ENCODE peak calls at places on chromosomes 3 and 15, in five cellular contexts. T, U, C, D and L are unnamed samples.

GRCh38 chr3:111282024-111282423 is 210.4 kb downstream of the NECTIN3 start:
- DNase-seq in C (no peak), T (no peak), U (no peak), D (no peak), L (no peak)

GRCh38 chr3:38662544-38662943 is 13.1 kb upstream of the SCN5A start:
- DNase-seq in D (no peak), U (no peak), T (no peak), C (peak; percentile 62), L (no peak)

GRCh38 chr15:38374477-38374876 is 79.5 kb upstream of the FAM98B start:
- DNase-seq in C (no peak), T (no peak), D (no peak), U (no peak), L (no peak)

GRCh38 chr3:147119346-147119745 is 287.0 kb downstream of the ZIC4 start:
- DNase-seq in C (no peak), D (no peak), U (no peak), T (no peak), L (no peak)

GRCh38 chr3:183134844-183135243 is 27.7 kb downstream of the LAMP3 start:
- DNase-seq in D (no peak), U (no peak), C (no peak), T (no peak), L (no peak)

GRCh38 chr15:55260562-55261131 is 29.0 kb downstream of the RAB27A start:
- DNase-seq in U (no peak), T (no peak), C (no peak), D (no peak), L (no peak)

GRCh38 chr3:65971281-65972252 is 67.2 kb downstream of the MAGI1 start:
- DNase-seq in T (no peak), C (no peak), U (no peak), D (no peak), L (no peak)

GRCh38 chr3:174168026-174168425 is 691.1 kb upstream of the NAALADL2 start:
- DNase-seq in C (no peak), T (no peak), U (no peak), D (no peak), L (no peak)

GRCh38 chr15:92391640-92392039 is 2.0 kb upstream of the ST8SIA2 start:
- DNase-seq in T (no peak), C (peak; percentile 36), U (no peak), D (no peak), L (no peak)

GRCh38 chr3:188268336-188268735 is 114.4 kb downstream of the LPP start:
- DNase-seq in T (no peak), C (no peak), U (no peak), D (no peak), L (no peak)

GRCh38 chr3:27630892-27631291 is 91.2 kb downstream of the EOMES start:
- DNase-seq in T (no peak), D (no peak), C (no peak), U (no peak), L (peak; percentile 35)

GRCh38 chr15:79088426-79089205 is 2.0 kb downstream of the RASGRF1 start:
- DNase-seq in T (no peak), C (no peak), D (no peak), U (no peak), L (no peak)

GRCh38 chr3:180264479-180264878 is 227.7 kb upstream of the PEX5L start:
- DNase-seq in T (no peak), U (no peak), D (no peak), C (no peak), L (no peak)

GRCh38 chr3:48952510-48953118 is 34.0 kb downstream of the ARIH2 start:
- DNase-seq in U (no peak), D (no peak), C (peak; percentile 41), T (no peak), L (no peak)

DNA sequence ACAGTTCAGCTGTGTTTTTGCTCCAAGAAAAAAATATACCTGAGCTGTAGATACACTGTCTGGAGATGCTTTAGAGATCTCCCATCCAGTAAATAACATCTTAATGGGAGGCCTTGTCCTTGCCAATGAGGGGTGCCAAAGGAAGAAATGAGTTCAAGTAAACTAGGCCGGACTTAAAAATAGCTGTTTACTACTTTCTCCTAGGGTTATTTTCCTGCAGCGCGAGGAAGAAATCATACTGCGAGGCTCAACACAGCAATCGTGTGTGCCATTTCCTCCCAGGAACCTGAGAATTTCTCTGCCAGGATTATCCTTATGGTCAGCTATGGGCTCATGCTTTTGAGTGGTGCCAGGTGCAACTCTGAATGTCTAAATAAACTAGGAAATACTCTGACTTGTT is 71.9 kb downstream of the CMTM8 start:
- DNase-seq in U (no peak), D (no peak), T (no peak), C (no peak), L (no peak)
- TF ChIP-seq POLR2A in U (no peak), D (no peak), T (no peak), C (no peak), L (no peak)

DNA sequence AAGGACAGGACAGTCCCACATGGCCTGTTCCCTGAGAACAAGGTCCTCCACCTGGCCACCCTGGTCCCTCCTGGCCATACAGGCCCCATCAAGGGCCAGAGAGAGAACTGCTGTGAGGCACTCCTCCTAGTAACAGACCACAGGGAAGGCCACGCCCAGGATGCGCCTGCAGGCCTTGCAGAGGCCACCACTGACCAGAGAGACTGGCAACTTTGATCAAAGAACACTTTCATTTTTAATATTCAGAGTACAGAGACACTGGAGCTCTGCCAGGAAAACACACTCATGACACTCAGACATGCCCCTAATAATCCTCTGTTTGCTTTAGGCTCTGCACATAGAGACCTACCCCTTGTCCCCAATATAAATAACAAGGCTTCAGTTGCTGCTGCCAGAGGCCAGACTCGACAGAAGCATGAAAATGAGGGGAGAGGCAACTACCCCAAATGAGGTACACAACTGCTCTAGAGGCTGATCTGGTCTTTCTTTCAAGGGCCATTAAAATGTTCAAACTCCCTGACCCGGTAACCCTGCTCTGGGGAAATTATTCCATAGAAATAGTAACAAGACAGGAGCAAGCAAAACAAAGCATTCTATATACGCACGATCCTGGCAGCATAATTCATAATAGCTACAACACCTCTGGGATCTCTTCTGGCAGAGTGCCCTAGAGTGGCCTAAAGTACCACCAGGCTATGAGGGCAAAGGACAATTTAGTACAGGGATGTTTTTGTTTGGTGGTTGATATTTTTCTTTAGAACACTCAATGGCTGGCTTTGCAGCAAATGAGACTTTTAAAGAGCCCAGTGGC is 44.7 kb downstream of the CCDC12 start:
- DNase-seq in U (peak; percentile 67), C (no peak), D (no peak), T (peak; percentile 94), L (no peak)
- TF ChIP-seq POLR2A in U (no peak), C (no peak), D (no peak), T (no peak), L (no peak)

DNA sequence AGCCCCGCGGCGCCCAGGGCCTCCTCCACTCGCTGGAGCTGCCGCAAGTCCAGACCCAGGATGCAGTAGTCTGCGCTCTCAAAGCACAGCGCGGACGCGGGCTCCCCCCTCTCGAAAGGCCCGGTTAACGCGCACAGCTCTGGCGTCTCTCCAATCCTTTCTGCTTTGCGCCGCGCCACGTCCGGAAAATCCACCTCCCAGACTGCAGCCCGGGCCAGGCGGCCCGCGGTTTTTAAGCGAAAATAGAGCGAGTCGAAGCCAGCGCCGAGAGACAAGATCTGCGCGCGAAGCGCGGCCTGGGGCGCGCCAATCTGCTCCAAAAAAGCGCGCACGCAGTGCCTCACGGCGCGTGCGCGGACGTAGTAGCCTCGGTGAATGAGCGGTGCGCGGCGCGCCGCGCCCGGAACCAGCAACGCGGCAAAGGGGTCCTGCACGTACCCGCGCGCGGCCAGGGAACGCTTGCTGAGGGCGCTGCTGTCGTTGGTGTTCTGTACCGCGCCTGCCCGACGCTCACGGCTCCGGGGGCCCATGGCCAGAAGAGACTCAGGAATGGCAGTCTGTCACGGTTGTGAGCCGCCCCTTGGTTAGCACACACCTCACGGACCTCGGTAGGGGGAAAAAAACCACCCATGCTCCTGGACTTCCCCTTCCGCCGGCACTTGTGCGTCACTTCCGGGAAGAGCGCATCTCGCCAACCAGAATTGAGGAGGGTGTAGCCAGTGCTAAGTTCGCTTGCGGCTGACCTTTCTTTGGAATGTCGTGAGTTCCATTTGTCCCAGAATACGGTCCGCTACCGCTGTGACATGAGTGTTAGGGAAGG is at the start of gene LCMT2:
- DNase-seq in D (peak; percentile 98), T (peak; percentile 96), C (peak; percentile 81), U (peak; percentile 92), L (peak; percentile 84)
- TF ChIP-seq POLR2A in D (no peak), T (peak; percentile 65), C (peak; percentile 76), U (peak; percentile 75), L (peak; percentile 73)

GRCh38 chr15:68578175-68578959 is 426 bp upstream of the CORO2B start:
- DNase-seq in U (peak; percentile 80), T (peak; percentile 89), D (no peak), C (no peak), L (peak; percentile 33)
- TF ChIP-seq POLR2A in U (peak; percentile 42), T (no peak), D (no peak), C (no peak), L (no peak)

GRCh38 chr15:90165157-90165556 is 36.0 kb upstream of the SEMA4B start:
- DNase-seq in D (no peak), C (no peak), T (no peak), U (no peak), L (no peak)

GRCh38 chr15:90162956-90163355 is 38.2 kb upstream of the SEMA4B start:
- DNase-seq in D (no peak), C (no peak), U (no peak), T (no peak), L (no peak)

GRCh38 chr15:90161946-90162345 is 39.2 kb upstream of the SEMA4B start:
- DNase-seq in D (no peak), T (no peak), U (no peak), C (no peak), L (no peak)

GRCh38 chr15:90159213-90159612 is 41.9 kb upstream of the SEMA4B start:
- DNase-seq in C (no peak), U (no peak), T (no peak), D (no peak), L (no peak)

DNA sequence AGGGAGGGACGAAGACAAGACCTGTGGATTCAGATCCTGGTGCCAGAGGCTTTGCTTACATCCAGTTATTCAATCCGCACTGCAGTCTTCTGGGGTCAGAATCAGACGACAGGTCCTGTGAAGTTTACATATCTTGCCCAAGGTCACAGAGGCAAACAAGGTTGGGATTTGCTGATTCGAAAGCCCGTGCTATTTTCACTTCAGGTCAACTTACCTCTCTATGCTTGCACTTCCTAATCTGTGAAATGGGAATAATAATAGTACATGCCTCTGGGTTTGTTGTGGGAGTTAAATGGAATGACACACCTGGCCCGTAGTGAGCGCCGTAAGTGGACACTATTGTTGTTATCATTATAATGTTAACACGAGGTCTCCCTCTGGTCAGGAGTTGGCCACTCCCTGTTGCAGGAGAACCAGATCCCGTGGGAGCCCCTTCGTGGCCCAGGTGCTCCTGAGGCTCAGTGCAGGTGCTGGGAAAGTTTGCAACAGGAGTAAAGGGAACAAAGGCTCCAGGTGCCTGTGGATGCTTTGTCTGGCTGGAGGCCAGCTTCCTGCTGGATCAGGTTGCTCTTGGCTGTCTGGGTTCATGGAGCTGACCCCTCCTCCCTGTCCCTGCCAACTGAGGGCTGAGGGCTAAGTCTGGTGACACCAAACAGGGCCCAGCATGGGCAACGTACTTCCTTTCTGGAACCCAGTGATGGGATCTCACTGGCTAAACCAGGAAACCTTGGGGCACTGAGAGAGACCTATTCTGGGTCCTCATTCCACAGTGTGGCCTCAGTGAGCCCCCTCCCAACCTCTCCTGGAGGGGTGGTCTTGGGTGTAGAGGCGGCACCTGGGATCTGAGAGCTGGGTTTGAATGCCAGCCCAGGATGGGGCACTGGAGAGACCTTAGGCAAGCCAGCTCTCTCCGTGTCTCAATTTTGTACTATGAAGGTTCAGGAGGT is 40.1 kb upstream of the SEMA4B start:
- DNase-seq in U (no peak), T (no peak), C (no peak), D (no peak), L (no peak)
- TF ChIP-seq POLR2A in U (no peak), T (no peak), C (no peak), D (no peak), L (no peak)

GRCh38 chr3:87320748-87321634 is 44.6 kb upstream of the POU1F1 start:
- DNase-seq in U (no peak), C (peak; percentile 37), T (no peak), D (no peak), L (no peak)
- TF ChIP-seq POLR2A in U (no peak), C (no peak), T (no peak), D (no peak), L (no peak)

GRCh38 chr3:168096210-168096795 is 579 bp upstream of the GOLIM4 start:
- DNase-seq in T (peak; percentile 83), C (peak; percentile 83), U (no peak), D (peak; percentile 94), L (peak; percentile 56)
- TF ChIP-seq POLR2A in T (no peak), C (peak; percentile 78), U (no peak), D (no peak), L (peak; percentile 48)